ENCODE peak calls at places on chromosomes 6 and 20, in four cellular contexts. M is CD4-positive, alpha-beta T cell; U is CD8-positive, alpha-beta memory T cell; S is SK-N-SH. C is an unnamed sample. For H3K9me3, the result is how much of the 10 kb centered on the place peaks cover.

GRCh38 chr6:147676468-147676867 is 168.0 kb downstream of the SAMD5 start:
- DNase-seq in M (no peak), U (no peak), S (no peak), C (no peak)

GRCh38 chr6:113496157-113496556 is 361.0 kb upstream of the MARCKS start:
- DNase-seq in M (no peak), U (no peak), S (no peak), C (no peak)

GRCh38 chr20:35329435-35330139 is 37.4 kb upstream of the FAM83C start:
- DNase-seq in M (no peak), U (no peak), S (peak), C (no peak)

GRCh38 chr20:58449703-58450138 is 60.7 kb downstream of the VAPB start:
- DNase-seq in M (no peak), U (no peak), S (peak), C (no peak)

GRCh38 chr20:50330504-50331313 is 140.1 kb downstream of the CEBPB start:
- DNase-seq in M (no peak), U (no peak), S (no peak), C (no peak)

GRCh38 chr20:3887870-3888614 is 1.1 kb upstream of the PANK2 start:
- DNase-seq in M (no peak), U (no peak), S (no peak), C (no peak)

GRCh38 chr6:127792616-127793015 is 108.2 kb downstream of the THEMIS start:
- DNase-seq in M (no peak), U (no peak), S (no peak), C (no peak)

GRCh38 chr6:144338474-144338873 is 53.3 kb downstream of the UTRN start:
- DNase-seq in M (no peak), U (no peak), S (no peak), C (no peak)

GRCh38 chr6:16836186-16836981 is 75.1 kb upstream of the ATXN1 start:
- DNase-seq in M (no peak), U (no peak), S (no peak), C (no peak)

GRCh38 chr20:18154342-18154741 is 16.7 kb downstream of the KAT14 start:
- DNase-seq in M (no peak), U (no peak), S (no peak), C (no peak)

GRCh38 chr20:6041808-6042265 is 12.0 kb downstream of the LRRN4 start:
- DNase-seq in M (no peak), U (no peak), S (no peak), C (no peak)

DNA sequence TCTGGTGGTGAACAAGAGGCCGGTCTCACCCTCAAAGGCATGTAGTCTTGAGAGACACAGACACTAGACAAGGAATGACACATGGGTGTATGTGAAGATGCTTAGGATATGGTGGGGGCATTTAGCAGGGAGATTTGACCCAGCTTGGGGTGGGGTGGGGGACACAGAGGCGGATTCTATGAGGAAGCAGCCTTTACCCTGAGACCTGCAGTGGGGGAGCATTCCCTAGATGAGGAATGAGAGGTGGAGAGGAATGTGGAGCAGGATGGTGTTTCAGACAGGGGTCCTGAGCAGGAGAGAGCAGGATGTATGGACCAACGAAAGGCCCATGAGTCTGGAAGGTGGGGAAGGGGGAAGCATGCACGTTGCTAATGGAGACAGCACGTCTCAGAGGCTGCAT is 57.8 kb downstream of the PHACTR3 start:
- DNase-seq in M (no peak), U (no peak), S (no peak), C (no peak)
- H3K9me3 ChIP-seq in M (under half), U (under half), S (under half), C (under half)

DNA sequence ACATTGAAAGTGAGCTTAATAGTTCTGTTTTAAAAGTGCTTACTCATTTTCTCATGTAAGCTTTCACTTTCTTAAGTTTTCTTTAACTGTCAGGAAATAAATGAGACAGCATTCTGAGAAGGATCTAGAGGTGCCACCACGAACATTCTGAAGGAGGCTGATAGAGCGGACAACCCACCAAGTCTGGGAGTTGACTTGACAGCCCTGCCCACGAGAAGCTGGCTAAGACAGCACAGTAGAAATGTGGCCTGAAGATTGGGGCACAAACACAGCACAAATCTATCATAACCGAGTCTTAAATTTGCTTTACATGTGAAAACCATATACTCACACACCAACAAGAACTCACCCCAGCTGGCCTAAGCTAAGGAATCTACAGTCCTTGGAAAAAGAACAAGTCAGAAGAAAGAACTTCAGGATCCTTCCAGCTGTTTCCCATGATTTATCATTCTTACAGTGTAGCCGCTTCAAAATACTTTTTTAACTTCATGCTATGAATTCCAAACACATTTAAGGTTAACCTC is 144.2 kb upstream of the TNFAIP3 start:
- DNase-seq in M (no peak), U (no peak), S (no peak), C (no peak)
- H3K9me3 ChIP-seq in M (under half), U (under half), S (under half), C (under half)

DNA sequence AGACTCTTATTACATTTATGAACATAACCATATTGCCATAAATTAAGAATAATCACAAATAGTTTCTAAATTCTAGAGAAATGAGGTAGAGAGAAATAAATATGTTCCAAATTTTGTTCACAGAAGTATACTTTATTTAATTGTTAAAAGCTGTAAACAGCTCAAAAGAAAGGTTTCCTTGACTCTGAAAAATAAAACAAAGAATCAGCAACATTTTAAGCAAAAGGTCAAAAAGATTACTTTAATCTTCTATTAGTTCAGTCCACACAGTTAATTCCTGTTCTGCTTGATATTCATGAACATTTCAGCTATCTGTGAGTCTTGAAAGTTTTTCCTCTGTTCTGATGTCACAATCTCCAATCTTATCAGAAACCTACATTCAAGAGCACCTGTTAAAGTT is 197.9 kb downstream of the GJA1 start:
- DNase-seq in M (no peak), U (no peak), S (no peak), C (no peak)
- H3K9me3 ChIP-seq in M (under half), U (under half), S (under half), C (under half)

GRCh38 chr20:714453-714852 is 38.9 kb upstream of the SCRT2 start:
- DNase-seq in M (no peak), U (no peak), S (no peak), C (no peak)
- H3K9me3 ChIP-seq in M (under half), U (under half), S (under half), C (under half)

DNA sequence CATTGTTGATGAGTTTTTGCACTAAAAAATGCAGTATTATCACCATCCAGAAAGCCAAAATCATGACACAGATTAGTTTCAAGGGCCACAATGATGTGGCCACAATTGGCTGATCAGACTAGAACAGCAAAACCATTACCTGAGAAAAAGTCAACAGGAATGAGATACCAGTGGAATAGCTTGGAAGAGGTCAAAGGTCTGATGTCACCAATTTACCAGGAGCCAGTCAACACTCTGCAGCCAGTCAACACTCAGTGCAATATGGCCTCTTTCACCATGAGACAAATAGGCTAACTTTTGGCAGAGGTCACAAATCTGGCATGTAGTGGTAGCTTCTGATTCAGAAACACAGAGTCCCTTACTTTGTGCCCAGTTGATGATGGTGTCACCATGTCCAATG is 7.5 kb upstream of the ASIP start:
- DNase-seq in M (no peak), U (no peak), S (no peak), C (no peak)
- H3K9me3 ChIP-seq in M (under half), U (under half), S (under half), C (under half)